ENCODE peak calls at places on chromosomes 11 and 22, in four cellular contexts. E is HCT116, A is aorta, J is upper lobe of left lung. M is an unnamed sample.

GRCh38 chr11:116649268-116649667 is 123.5 kb downstream of the BUD13 start:
- DNase-seq in E (no peak), A (no peak), J (no peak), M (no peak)

GRCh38 chr11:8661036-8661435 is 21.4 kb downstream of the TRIM66 start:
- DNase-seq in E (no peak), A (no peak), J (no peak), M (no peak)

GRCh38 chr11:95500466-95500865 is 269.5 kb upstream of the SESN3 start:
- DNase-seq in E (no peak), A (no peak), J (no peak), M (no peak)

GRCh38 chr22:38950527-38951111 is 6.8 kb upstream of the APOBEC3A start:
- DNase-seq in E (no peak), A (peak; percentile 28), J (peak; percentile 14), M (no peak)

GRCh38 chr11:133078591-133079179 is 453.6 kb downstream of the OPCML start:
- DNase-seq in E (no peak), A (no peak), J (no peak), M (no peak)

GRCh38 chr11:115548878-115549528 is 44.8 kb upstream of the CADM1 start:
- DNase-seq in E (no peak), A (no peak), J (no peak), M (no peak)

GRCh38 chr22:36701166-36701713 is 2.3 kb downstream of the CACNG2 start:
- DNase-seq in E (no peak), A (no peak), J (no peak), M (no peak)

GRCh38 chr22:45217345-45217744 is 23.3 kb downstream of the KIAA0930 start:
- DNase-seq in E (no peak), A (no peak), J (no peak), M (no peak)

GRCh38 chr11:78079232-78080083 is at the start of gene NDUFC2:
- DNase-seq in E (peak; percentile 57), A (peak; percentile 86), J (peak; percentile 79), M (peak; percentile 60)

GRCh38 chr11:119474682-119475596 is 52.0 kb upstream of the THY1 start:
- DNase-seq in E (no peak), A (peak; percentile 69), J (peak; percentile 47), M (peak; percentile 55)

GRCh38 chr11:120280566-120281160 is 40.7 kb downstream of the POU2F3 start:
- DNase-seq in E (no peak), A (no peak), J (no peak), M (no peak)

GRCh38 chr11:121446752-121447156 is 5.4 kb upstream of the SORL1 start:
- DNase-seq in E (no peak), A (no peak), J (no peak), M (no peak)

GRCh38 chr11:21707116-21707769 is 485.6 kb upstream of the ANO5 start:
- DNase-seq in E (no peak), A (no peak), J (no peak), M (no peak)

GRCh38 chr11:48088682-48089050 is 108.3 kb downstream of the PTPRJ start:
- DNase-seq in E (no peak), A (no peak), J (no peak), M (no peak)

GRCh38 chr22:43440103-43440387 is 28.2 kb downstream of the MPPED1 start:
- DNase-seq in E (no peak), A (no peak), J (no peak), M (no peak)

GRCh38 chr22:11253000-11253511 is 4274.9 kb upstream of the OR11H1 start:
- DNase-seq in E (no peak), A (peak; percentile 34), J (peak; percentile 12), M (no peak)

GRCh38 chr11:57772562-57772961 is 11.0 kb downstream of the CTNND1 start:
- DNase-seq in E (no peak), A (no peak), J (no peak), M (no peak)

GRCh38 chr11:112705148-112705547 is 256.1 kb upstream of the NCAM1 start:
- DNase-seq in E (no peak), A (no peak), J (no peak), M (no peak)

GRCh38 chr11:43573233-43573632 is 107.3 kb upstream of the HSD17B12 start:
- DNase-seq in E (peak; percentile 16), A (no peak), J (no peak), M (no peak)

GRCh38 chr11:25039165-25039564 is 542.3 kb downstream of the LUZP2 start:
- DNase-seq in E (no peak), A (no peak), J (no peak), M (no peak)

GRCh38 chr11:134560066-134560465 is 148.0 kb upstream of the B3GAT1 start:
- DNase-seq in E (no peak), A (no peak), J (peak; percentile 16), M (no peak)

GRCh38 chr11:110991621-110992355 is 253.7 kb upstream of the POU2AF2 start:
- DNase-seq in E (no peak), A (no peak), J (no peak), M (no peak)

GRCh38 chr22:20128902-20129746 is 2.5 kb upstream of the ZDHHC8 start:
- DNase-seq in E (no peak), A (no peak), J (no peak), M (peak; percentile 55)

GRCh38 chr11:116366451-116366850 is 406.3 kb downstream of the BUD13 start:
- DNase-seq in E (no peak), A (no peak), J (no peak), M (no peak)

GRCh38 chr11:11510939-11511338 is 110.9 kb downstream of the GALNT18 start:
- DNase-seq in E (no peak), A (no peak), J (peak; percentile 47), M (no peak)

GRCh38 chr11:71240865-71241691 is 11.3 kb downstream of the SHANK2 start:
- DNase-seq in E (no peak), A (no peak), J (peak; percentile 80), M (no peak)

DNA sequence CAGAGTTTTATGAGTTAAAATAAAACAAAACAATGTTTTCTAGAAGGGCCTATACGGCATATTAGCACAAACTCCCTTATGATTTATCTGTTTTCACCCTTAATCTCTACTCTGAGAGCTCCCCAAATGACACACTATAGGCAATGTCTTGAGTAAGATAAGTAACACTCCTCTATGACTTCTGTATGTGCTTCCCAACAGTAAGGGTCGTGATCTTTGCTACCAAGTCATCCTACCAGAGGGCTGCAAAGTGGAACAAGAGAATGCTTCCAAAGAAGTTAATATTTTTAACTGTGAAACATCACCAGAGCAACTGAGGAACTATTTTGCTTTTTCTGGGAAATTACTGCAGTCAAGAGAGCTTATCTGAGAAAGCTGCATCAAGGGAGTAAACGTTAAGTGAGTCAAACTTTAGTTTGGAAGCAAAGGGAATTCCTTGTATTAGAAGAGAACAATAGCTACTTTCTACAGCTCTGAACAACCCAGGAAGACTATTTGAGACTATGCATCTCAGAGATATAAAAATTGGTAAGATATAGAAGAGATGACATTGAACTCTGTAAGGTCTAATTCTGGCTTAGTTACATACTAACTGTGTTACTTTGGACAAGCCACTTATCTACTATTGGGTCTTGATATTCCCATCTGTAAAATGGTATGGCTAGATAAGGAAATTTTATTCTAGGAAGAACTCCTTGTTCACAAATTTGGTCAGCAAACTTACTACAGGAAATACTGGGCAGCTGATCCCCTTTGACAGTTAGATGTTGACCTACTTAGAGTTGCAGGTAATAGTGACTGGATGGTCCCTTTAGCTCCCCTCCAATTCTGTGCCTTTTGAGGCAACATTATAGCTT is 43.7 kb upstream of the CCDC34 start:
- DNase-seq in E (no peak), A (no peak), J (no peak), M (no peak)
- H3K27ac ChIP-seq in E (no peak overlapping the region), A (peak overlapping the region; percentile 38), J (no peak overlapping the region), M (no peak overlapping the region)

GRCh38 chr11:35014352-35014751 is 97.9 kb downstream of the PDHX start:
- DNase-seq in E (no peak), A (no peak), J (no peak), M (no peak)

GRCh38 chr11:35021589-35021988 is 105.2 kb downstream of the PDHX start:
- DNase-seq in E (no peak), A (no peak), J (no peak), M (no peak)

GRCh38 chr11:35016939-35017338 is 100.5 kb downstream of the PDHX start:
- DNase-seq in E (no peak), A (no peak), J (no peak), M (no peak)

GRCh38 chr11:35015621-35016387 is 99.4 kb downstream of the PDHX start:
- DNase-seq in E (no peak), A (no peak), J (no peak), M (no peak)

GRCh38 chr11:35017528-35018342 is 101.3 kb downstream of the PDHX start:
- DNase-seq in E (no peak), A (no peak), J (no peak), M (no peak)
- H3K36me3 ChIP-seq in E (no peaks in the 10 kb centered on the region), A (no peaks in the 10 kb centered on the region), J (no peaks in the 10 kb centered on the region), M (no peaks in the 10 kb centered on the region)

GRCh38 chr22:50730013-50730891 is 7.8 kb upstream of the ACR start:
- DNase-seq in E (no peak), A (peak; percentile 33), J (peak; percentile 18), M (no peak)
- H3K4me1 ChIP-seq in E (peaks cover 12% of the 10 kb centered on the region), A (no peaks in the 10 kb centered on the region), J (peaks cover 18% of the 10 kb centered on the region), M (peaks cover 6% of the 10 kb centered on the region)

DNA sequence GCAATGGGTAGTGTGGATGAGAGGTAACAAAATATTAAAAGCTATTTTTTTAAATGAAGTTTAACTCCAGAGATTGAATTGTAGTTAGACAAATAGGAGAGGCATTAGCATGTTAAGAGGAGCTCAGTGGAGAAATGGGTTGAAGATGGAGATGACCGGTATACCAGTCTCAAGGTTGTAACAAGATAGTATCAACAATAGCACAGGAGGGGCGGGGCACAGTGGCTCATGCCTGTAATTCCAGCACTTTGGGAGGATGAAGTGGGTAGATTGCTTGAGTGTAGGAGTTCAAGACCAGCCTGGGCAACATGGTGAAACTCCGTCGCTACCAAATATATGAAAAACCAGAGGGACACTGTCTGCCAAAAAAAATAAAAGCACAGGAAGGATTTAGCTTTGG is 6.0 kb upstream of the ANKRD42 start:
- DNase-seq in E (no peak), A (no peak), J (no peak), M (no peak)
- H3K27ac ChIP-seq in E (no peak overlapping the region), A (no peak overlapping the region), J (no peak overlapping the region), M (no peak overlapping the region)

GRCh38 chr11:68168694-68169093 is 44.4 kb downstream of the KMT5B start:
- DNase-seq in E (no peak), A (no peak), J (no peak), M (no peak)

GRCh38 chr11:68165601-68166000 is 44.4 kb upstream of the CHKA start:
- DNase-seq in E (no peak), A (no peak), J (no peak), M (no peak)

GRCh38 chr11:68169442-68169841 is 43.7 kb downstream of the KMT5B start:
- DNase-seq in E (no peak), A (no peak), J (no peak), M (no peak)

GRCh38 chr11:68166969-68167368 is 45.8 kb upstream of the CHKA start:
- DNase-seq in E (no peak), A (no peak), J (no peak), M (no peak)

DNA sequence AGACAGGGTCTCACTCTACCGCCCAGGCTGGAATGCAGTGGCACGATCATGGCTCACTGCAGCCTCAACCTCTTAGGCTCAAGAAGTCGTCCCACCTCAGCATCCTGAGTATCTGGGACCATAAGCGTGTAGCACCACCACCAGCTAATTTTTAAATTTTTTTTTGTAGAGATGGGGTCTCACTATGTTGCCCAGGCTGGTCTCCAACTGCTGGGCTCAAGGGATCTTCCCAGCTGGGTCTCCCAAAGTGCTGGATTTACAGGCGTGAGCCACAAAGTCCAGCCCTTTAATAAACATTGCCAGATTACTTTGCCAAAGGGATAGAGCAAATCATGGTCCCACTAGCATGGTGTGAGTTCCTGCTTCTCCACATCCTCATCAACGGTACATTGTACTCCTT is 45.6 kb downstream of the KMT5B start:
- DNase-seq in E (no peak), A (no peak), J (no peak), M (no peak)
- H3K36me3 ChIP-seq in E (peaks cover 9% of the 10 kb centered on the region), A (peaks cover 18% of the 10 kb centered on the region), J (peaks cover 60% of the 10 kb centered on the region), M (peaks cover 49% of the 10 kb centered on the region)